ENCODE peak calls at places on chromosomes 6 and 20, in nine cellular contexts. F is HL-60, O is K562, T is colonic mucosa, K is fibroblast of lung, N is GM23338, R is IMR-90, H is A673, X is astrocyte of the cerebellum. Y is an unnamed sample.

GRCh38 chr6:53922571-53922981 is 127.8 kb downstream of the LRRC1 start:
- DNase-seq in K (no peak), T (no peak), R (no peak), F (no peak), N (peak), H (no peak), O (no peak), X (no peak), Y (no peak)

GRCh38 chr6:81950877-81951276 is 198.4 kb upstream of the TENT5A start:
- DNase-seq in K (peak), N (no peak), F (no peak), O (no peak), X (no peak), R (peak), T (no peak), H (no peak), Y (no peak)

GRCh38 chr6:143842902-143843688 is at the start of gene LTV1:
- DNase-seq in N (peak), X (peak), K (peak), T (peak), H (peak), F (peak), R (peak), O (peak), Y (peak)

GRCh38 chr20:10076126-10077080 is 41.6 kb downstream of the ANKEF1 start:
- DNase-seq in F (no peak), O (no peak), K (peak), T (no peak), N (no peak), H (no peak), R (no peak), X (no peak), Y (no peak)

GRCh38 chr6:142302427-142303190 is 802 bp downstream of the ADGRG6 start:
- DNase-seq in F (no peak), N (peak), H (no peak), T (no peak), O (no peak), R (peak), X (no peak), K (no peak), Y (no peak)

GRCh38 chr20:51345601-51346101 is 196.9 kb downstream of the NFATC2 start:
- DNase-seq in R (peak), X (no peak), T (no peak), O (no peak), N (no peak), K (peak), H (no peak), F (no peak), Y (no peak)

GRCh38 chr6:134079406-134079921 is 27.0 kb upstream of the SLC2A12 start:
- DNase-seq in X (no peak), R (no peak), H (no peak), N (no peak), F (no peak), K (no peak), O (no peak), T (no peak), Y (no peak)

GRCh38 chr6:63477422-63478040 is 94.7 kb upstream of the LOC128125822 start:
- DNase-seq in F (no peak), T (no peak), H (no peak), X (no peak), O (no peak), R (no peak), N (no peak), K (no peak), Y (no peak)

GRCh38 chr6:13487122-13488014 is at the start of gene GFOD1:
- DNase-seq in H (peak), O (peak), K (peak), R (peak), N (peak), T (peak), X (peak), F (peak), Y (peak)

GRCh38 chr6:37314803-37315515 is 38.8 kb upstream of the RNF8 start:
- DNase-seq in X (no peak), H (peak), O (peak), N (peak), K (peak), R (peak), F (peak), T (peak), Y (peak)

GRCh38 chr20:41425180-41425884 is 58.7 kb upstream of the EMILIN3 start:
- DNase-seq in N (no peak), H (no peak), X (no peak), F (no peak), T (no peak), R (peak), K (peak), O (peak), Y (no peak)

GRCh38 chr20:46255440-46256104 is 52.7 kb downstream of the CDH22 start:
- DNase-seq in K (no peak), T (peak), F (peak), N (no peak), H (peak), O (peak), X (no peak), R (no peak), Y (peak)

GRCh38 chr20:43096471-43096870 is 93.2 kb downstream of the PTPRT start:
- DNase-seq in F (no peak), K (no peak), X (no peak), R (no peak), N (no peak), T (no peak), O (no peak), H (no peak), Y (no peak)

DNA sequence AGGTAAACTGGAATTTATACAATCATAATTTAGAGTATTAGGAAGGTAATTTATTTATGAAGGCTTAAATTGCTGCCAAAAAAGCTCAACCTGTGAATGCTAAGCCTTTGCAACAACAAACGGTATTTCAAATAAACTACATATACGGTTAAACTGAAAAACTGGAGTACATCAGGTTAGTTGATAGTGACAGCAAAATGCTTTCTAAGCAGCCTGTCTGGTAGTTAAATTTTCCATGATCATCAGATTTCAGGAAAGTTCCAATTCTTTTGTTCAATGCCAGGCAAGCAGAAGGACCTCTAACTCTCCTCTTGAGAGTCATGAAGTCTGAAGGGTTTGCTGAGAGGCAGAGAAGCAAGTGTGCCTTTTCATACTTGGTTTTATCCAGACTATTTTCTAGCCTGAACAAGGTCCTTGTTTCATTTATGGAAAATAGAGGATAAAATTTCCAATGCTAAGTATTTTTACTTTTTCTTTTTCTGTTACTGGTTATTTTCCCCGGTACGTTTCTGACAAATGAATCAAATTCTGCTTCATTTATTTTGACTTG is 4.5 kb downstream of the FLRT3 start:
- DNase-seq in O (no peak), T (no peak), R (no peak), N (no peak), K (no peak), X (no peak), H (no peak), F (no peak), Y (no peak)
- H3K4me3 ChIP-seq in O (no peak), T (no peak), R (no peak), N (no peak), K (peak), X (no peak), H (no peak), F (no peak), Y (no peak)

GRCh38 chr20:37178839-37179670 is at the start of the genes MROH8 and RPN2:
- DNase-seq in X (peak), N (peak), F (peak), K (peak), H (peak), O (peak), T (peak), R (peak), Y (peak)
- TF ChIP-seq CTCF in X (no peak), N (no peak), F (no peak), K (no peak), H (no peak), O (no peak), T (no peak), R (no peak), Y (no peak)

GRCh38 chr6:3823671-3824070 is 25.5 kb upstream of the FAM50B start:
- DNase-seq in R (no peak), F (no peak), K (no peak), H (no peak), O (no peak), N (no peak), T (no peak), X (no peak), Y (no peak)

GRCh38 chr6:3825331-3825831 is 23.8 kb upstream of the FAM50B start:
- DNase-seq in T (no peak), N (peak), F (no peak), H (no peak), K (peak), R (peak), O (peak), X (no peak), Y (no peak)

GRCh38 chr6:3822747-3823445 is 26.3 kb upstream of the FAM50B start:
- DNase-seq in F (no peak), N (no peak), T (no peak), K (no peak), R (no peak), H (no peak), X (no peak), O (no peak), Y (no peak)

GRCh38 chr6:3829285-3829684 is 19.9 kb upstream of the FAM50B start:
- DNase-seq in H (no peak), X (no peak), T (no peak), O (no peak), F (no peak), K (no peak), N (no peak), R (no peak), Y (no peak)

DNA sequence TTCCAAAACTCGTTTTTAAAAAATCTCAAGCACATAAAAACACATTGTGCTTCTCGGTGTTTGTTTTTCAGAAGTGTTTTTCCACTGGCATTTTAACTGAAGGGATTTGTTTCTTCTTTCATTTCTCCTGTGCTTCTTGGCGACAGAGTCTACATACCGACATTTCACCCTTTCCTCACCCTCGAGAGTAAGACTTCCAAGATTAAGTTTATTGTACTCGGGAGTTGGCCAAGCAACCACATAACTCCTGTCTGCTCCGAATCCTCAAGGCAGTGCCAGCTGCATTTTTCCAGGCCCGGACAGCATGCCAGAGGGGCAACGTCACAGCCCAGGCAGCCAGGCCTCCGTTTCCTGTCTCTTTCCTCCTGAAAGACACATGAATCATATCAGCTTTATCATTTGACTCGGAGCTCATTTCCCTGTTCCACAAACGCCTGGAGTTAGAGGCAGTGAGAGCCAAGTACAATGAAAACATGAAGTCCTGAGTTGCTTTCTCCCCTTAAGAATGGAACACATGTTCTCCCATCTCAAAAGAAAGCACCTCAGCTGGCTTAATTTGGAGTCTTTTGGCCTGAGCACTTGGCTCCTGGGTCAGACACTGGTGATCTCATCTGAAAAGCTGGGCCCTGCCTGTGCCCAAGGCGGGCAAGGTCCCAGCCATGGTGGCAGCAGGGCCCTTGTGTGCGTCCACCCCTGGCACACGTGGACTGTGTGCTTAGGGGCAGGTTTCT is 23.2 kb upstream of the FAM50B start:
- DNase-seq in H (peak), X (peak), O (no peak), N (no peak), F (no peak), K (peak), T (peak), R (peak), Y (peak)
- H3K4me3 ChIP-seq in H (no peak), X (no peak), O (no peak), N (no peak), F (no peak), K (peak), T (no peak), R (no peak), Y (peak)

DNA sequence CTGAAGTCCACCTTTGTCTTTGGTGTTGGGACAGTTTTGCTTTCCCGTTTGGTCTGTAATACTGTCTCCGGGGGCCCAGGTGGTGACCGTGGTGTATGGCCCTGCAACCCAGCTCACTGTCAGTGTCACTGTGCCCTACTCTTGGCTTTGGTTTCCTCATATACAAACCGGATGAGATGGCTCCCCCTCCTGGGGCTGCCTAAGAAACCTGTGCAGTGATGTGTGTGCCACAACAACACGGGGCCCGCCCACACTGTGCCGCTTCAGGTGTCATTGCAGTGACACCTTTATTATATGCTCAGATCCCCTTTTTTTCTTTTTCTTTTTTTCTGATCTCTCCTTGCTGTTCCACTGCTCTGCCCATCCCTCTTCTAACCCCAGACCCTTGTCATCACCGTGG is 73.9 kb downstream of the RAMACL start:
- DNase-seq in X (no peak), O (peak), H (no peak), K (no peak), T (no peak), N (no peak), F (no peak), R (no peak), Y (peak)
- TF ChIP-seq CTCF in X (no peak), O (no peak), H (no peak), K (no peak), T (no peak), N (peak), F (no peak), R (no peak), Y (no peak)

GRCh38 chr6:156967852-156968251 is 190.7 kb downstream of the ARID1B start:
- DNase-seq in X (no peak), O (no peak), H (no peak), K (no peak), N (peak), F (no peak), R (no peak), T (no peak), Y (no peak)

GRCh38 chr6:156961282-156961892 is 184.2 kb downstream of the ARID1B start:
- DNase-seq in K (no peak), X (no peak), N (no peak), H (no peak), R (no peak), F (no peak), O (no peak), T (no peak), Y (no peak)

GRCh38 chr6:156969233-156969632 is 192.1 kb downstream of the ARID1B start:
- DNase-seq in F (no peak), K (no peak), H (no peak), X (no peak), O (no peak), T (no peak), R (no peak), N (no peak), Y (no peak)

GRCh38 chr6:156960525-156960924 is 183.3 kb downstream of the ARID1B start:
- DNase-seq in N (no peak), R (no peak), F (no peak), T (no peak), K (no peak), X (no peak), H (no peak), O (no peak), Y (no peak)

DNA sequence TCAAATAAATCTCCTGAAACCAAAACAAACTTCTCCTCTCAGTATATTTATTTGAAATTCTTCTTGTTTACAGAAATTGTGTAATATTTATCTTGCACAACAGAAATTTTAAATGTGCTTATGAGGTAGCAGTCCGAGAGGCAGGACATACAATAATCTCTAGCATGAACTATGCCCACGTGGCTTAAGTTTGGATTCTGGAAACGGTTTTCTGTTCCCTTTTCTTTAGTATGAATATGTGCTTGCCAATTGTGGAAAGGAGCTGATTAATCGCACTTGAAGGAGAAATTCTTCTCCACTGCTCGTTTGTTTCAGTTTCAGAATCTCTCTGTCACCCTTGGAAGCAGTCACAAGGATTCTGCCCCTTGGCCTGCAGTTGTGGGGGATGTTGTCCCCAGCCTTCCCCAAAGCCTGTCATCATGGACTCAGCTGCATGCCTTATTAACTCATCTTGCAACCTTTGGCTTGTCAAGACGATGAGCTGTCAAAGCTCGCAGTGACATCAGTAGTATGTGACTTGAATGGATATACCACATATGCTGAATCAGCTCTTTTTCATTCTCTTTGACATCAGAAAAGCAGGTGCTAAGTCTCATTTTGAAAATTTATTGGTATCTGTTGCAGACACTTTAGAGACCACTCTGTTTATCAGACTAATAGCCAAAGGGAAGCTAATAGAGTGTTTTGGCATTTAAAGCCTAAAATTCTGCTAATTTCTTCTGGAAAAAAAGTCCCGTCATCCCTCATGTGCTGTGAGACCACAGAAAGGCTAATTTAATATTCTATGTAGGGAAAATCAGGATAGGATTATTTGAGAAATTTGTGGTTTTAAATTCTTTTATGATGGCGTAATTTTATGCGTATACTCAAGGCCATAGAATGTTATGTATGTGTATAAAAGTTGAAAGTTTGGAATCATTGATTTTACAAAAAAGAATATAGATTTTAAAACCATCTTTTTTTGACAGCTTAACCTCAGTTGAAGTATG is 186.8 kb downstream of the ARID1B start:
- DNase-seq in H (peak), N (no peak), O (peak), R (peak), K (peak), F (no peak), X (no peak), T (no peak), Y (no peak)
- H3K4me3 ChIP-seq in H (no peak), N (no peak), O (no peak), R (peak), K (peak), F (no peak), X (peak), T (no peak), Y (no peak)

GRCh38 chr6:14681699-14682487 is 564.0 kb upstream of the JARID2 start:
- DNase-seq in F (peak), T (no peak), K (no peak), O (no peak), H (no peak), N (no peak), X (no peak), R (no peak), Y (no peak)
- TF ChIP-seq CTCF in F (no peak), T (no peak), K (no peak), O (no peak), H (no peak), N (no peak), X (no peak), R (no peak), Y (no peak)

GRCh38 chr20:20399705-20400104 is 31.8 kb downstream of the INSM1 start:
- DNase-seq in O (no peak), T (no peak), H (no peak), F (no peak), X (no peak), K (no peak), R (no peak), N (no peak), Y (no peak)
- H3K4me3 ChIP-seq in O (no peak), T (no peak), H (no peak), F (no peak), X (no peak), K (no peak), R (no peak), N (no peak), Y (no peak)

GRCh38 chr6:15350386-15351083 is 104.7 kb downstream of the JARID2 start:
- DNase-seq in H (no peak), R (no peak), T (no peak), X (no peak), K (no peak), O (no peak), N (no peak), F (no peak), Y (no peak)
- TF ChIP-seq CTCF in H (no peak), R (no peak), T (no peak), X (no peak), K (no peak), O (no peak), N (no peak), F (no peak), Y (no peak)

DNA sequence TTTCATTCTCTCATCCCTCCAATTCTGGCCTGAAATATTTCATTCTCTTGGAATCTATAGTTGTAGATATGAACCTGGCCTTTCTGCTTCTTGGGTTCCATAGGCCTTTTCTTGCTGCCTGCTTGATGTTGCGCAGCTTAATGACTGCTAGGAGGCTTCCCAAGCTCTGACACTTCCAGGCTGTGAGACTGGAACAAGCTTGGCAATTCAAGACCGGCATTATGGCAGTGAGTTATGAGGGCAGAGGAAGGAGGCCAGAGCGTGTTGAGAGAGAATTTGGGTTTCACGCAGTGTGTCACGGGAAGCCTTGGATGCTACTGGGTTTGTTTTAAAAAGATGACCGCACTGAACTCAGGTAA is 948 bp upstream of the DNAJC5 start:
- DNase-seq in F (no peak), N (no peak), H (no peak), K (peak), X (no peak), T (no peak), R (no peak), O (no peak), Y (no peak)
- H3K4me3 ChIP-seq in F (peak), N (peak), H (peak), K (peak), X (peak), T (peak), R (no peak), O (peak), Y (no peak)

GRCh38 chr20:19975436-19975799 is 41.7 kb upstream of the NAA20 start:
- DNase-seq in X (no peak), T (no peak), R (peak), H (no peak), N (no peak), F (no peak), K (peak), O (no peak), Y (no peak)
- TF ChIP-seq CTCF in X (no peak), T (no peak), R (no peak), H (no peak), N (no peak), F (no peak), K (no peak), O (no peak), Y (no peak)